ENCODE peak calls at places on chromosomes 11 and 22, in four cellular contexts. One of them, this sample, is unnamed.
A peak's percentile ranks its signal among the peaks of the same experiment; 100 is the strongest.

GRCh38 chr22:28976588-28976987 is 85.0 kb downstream of the C22orf31 start:
- DNase-seq in AG04450: peak; percentile 36
- DNase-seq in ovary: no peak
- DNase-seq in neural progenitor cell: no peak
- DNase-seq in this sample: no peak

GRCh38 chr11:28759311-28759710 is 651.1 kb downstream of the METTL15 start:
- DNase-seq in AG04450: no peak
- DNase-seq in ovary: no peak
- DNase-seq in neural progenitor cell: no peak
- DNase-seq in this sample: no peak

GRCh38 chr11:93741882-93742226 is 382 bp downstream of the C11orf54 start:
- DNase-seq in ovary: no peak
- DNase-seq in neural progenitor cell: peak; percentile 41
- DNase-seq in AG04450: no peak
- DNase-seq in this sample: peak; percentile 74

GRCh38 chr22:24685804-24686203 is 82.8 kb downstream of the GGT1 start:
- DNase-seq in ovary: peak; percentile 66
- DNase-seq in neural progenitor cell: peak; percentile 45
- DNase-seq in AG04450: no peak
- DNase-seq in this sample: no peak

GRCh38 chr11:8671242-8671641 is 11.2 kb downstream of the TRIM66 start:
- DNase-seq in ovary: peak; percentile 41
- DNase-seq in AG04450: peak; percentile 86
- DNase-seq in neural progenitor cell: peak; percentile 97
- DNase-seq in this sample: no peak

GRCh38 chr11:75319035-75319877 is 32.2 kb downstream of the ARRB1 start:
- DNase-seq in AG04450: no peak
- DNase-seq in neural progenitor cell: no peak
- DNase-seq in ovary: no peak
- DNase-seq in this sample: no peak

GRCh38 chr22:40687706-40688105 is 8.4 kb downstream of the MCHR1 start:
- DNase-seq in ovary: no peak
- DNase-seq in AG04450: no peak
- DNase-seq in neural progenitor cell: no peak
- DNase-seq in this sample: no peak

GRCh38 chr22:49487950-49488349 is 339.7 kb downstream of the BRD1 start:
- DNase-seq in neural progenitor cell: no peak
- DNase-seq in ovary: no peak
- DNase-seq in AG04450: no peak
- DNase-seq in this sample: no peak

GRCh38 chr11:114201219-114201618 is 95.0 kb upstream of the NNMT start:
- DNase-seq in ovary: no peak
- DNase-seq in AG04450: no peak
- DNase-seq in neural progenitor cell: no peak
- DNase-seq in this sample: no peak

GRCh38 chr11:64568584-64569140 is 22.4 kb upstream of the SLC22A12 start:
- DNase-seq in neural progenitor cell: no peak
- DNase-seq in ovary: peak; percentile 23
- DNase-seq in AG04450: no peak
- DNase-seq in this sample: no peak

GRCh38 chr11:2387266-2387982 is 10.3 kb downstream of the CD81 start:
- DNase-seq in AG04450: no peak
- DNase-seq in ovary: no peak
- DNase-seq in neural progenitor cell: peak; percentile 32
- DNase-seq in this sample: peak; percentile 34

GRCh38 chr11:13984616-13985474 is 22.3 kb downstream of the SPON1 start:
- DNase-seq in AG04450: peak; percentile 81
- DNase-seq in neural progenitor cell: no peak
- DNase-seq in ovary: no peak
- DNase-seq in this sample: no peak

GRCh38 chr22:32203181-32204105 is 1.4 kb downstream of the RFPL2 start:
- DNase-seq in ovary: no peak
- DNase-seq in neural progenitor cell: no peak
- DNase-seq in AG04450: no peak
- DNase-seq in this sample: no peak

GRCh38 chr11:69319255-69320106 is 25.5 kb downstream of the MYEOV start:
- DNase-seq in AG04450: no peak
- DNase-seq in ovary: no peak
- DNase-seq in neural progenitor cell: no peak
- DNase-seq in this sample: no peak

GRCh38 chr11:27392715-27393114 is 29.7 kb upstream of the CCDC34 start:
- DNase-seq in ovary: no peak
- DNase-seq in neural progenitor cell: peak; percentile 72
- DNase-seq in AG04450: peak; percentile 60
- DNase-seq in this sample: peak; percentile 37

GRCh38 chr11:398826-399225 is 4.8 kb downstream of the PKP3 start:
- DNase-seq in AG04450: no peak
- DNase-seq in ovary: no peak
- DNase-seq in neural progenitor cell: no peak
- DNase-seq in this sample: no peak

GRCh38 chr22:22574361-22574760 is 15.3 kb upstream of the PRAME start:
- DNase-seq in neural progenitor cell: no peak
- DNase-seq in ovary: no peak
- DNase-seq in AG04450: no peak
- DNase-seq in this sample: no peak

GRCh38 chr22:22578702-22579424 is 19.8 kb upstream of the PRAME start:
- DNase-seq in ovary: no peak
- DNase-seq in neural progenitor cell: no peak
- DNase-seq in AG04450: no peak
- DNase-seq in this sample: peak; percentile 40

GRCh38 chr22:22579869-22580604 is 21.0 kb upstream of the PRAME start:
- DNase-seq in neural progenitor cell: no peak
- DNase-seq in ovary: no peak
- DNase-seq in AG04450: no peak
- DNase-seq in this sample: no peak

GRCh38 chr22:22576244-22576988 is 17.4 kb upstream of the PRAME start:
- DNase-seq in AG04450: no peak
- DNase-seq in neural progenitor cell: peak; percentile 81
- DNase-seq in ovary: peak; percentile 65
- DNase-seq in this sample: peak; percentile 82

GRCh38 chr22:22576989-22577427 is 17.9 kb upstream of the PRAME start:
- DNase-seq in AG04450: no peak
- DNase-seq in ovary: no peak
- DNase-seq in neural progenitor cell: no peak
- DNase-seq in this sample: no peak
- H3K4me3 ChIP-seq in AG04450: no peak overlapping the region
- H3K4me3 ChIP-seq in ovary: no peak overlapping the region
- H3K4me3 ChIP-seq in neural progenitor cell: no peak overlapping the region
- H3K4me3 ChIP-seq in this sample: no peak overlapping the region

GRCh38 chr11:118152552-118153471 is at the start of gene SCN4B:
- DNase-seq in ovary: peak; percentile 78
- DNase-seq in AG04450: peak; percentile 6
- DNase-seq in neural progenitor cell: peak; percentile 93
- DNase-seq in this sample: peak; percentile 21
- H3K4me3 ChIP-seq in ovary: peak within 1 kb of the TSS; percentile 45
- H3K4me3 ChIP-seq in AG04450: peak within 1 kb of the TSS; percentile 46
- H3K4me3 ChIP-seq in neural progenitor cell: peak within 1 kb of the TSS; percentile 83
- H3K4me3 ChIP-seq in this sample: peak within 1 kb of the TSS; percentile 43

GRCh38 chr11:130180896-130181294 is 21.3 kb downstream of the ST14 start:
- DNase-seq in AG04450: no peak
- DNase-seq in ovary: no peak
- DNase-seq in neural progenitor cell: no peak
- DNase-seq in this sample: no peak
- H3K4me3 ChIP-seq in AG04450: no peak overlapping the region
- H3K4me3 ChIP-seq in ovary: no peak overlapping the region
- H3K4me3 ChIP-seq in neural progenitor cell: no peak overlapping the region
- H3K4me3 ChIP-seq in this sample: no peak overlapping the region

GRCh38 chr22:37803636-37804371 is 3.9 kb upstream of the GCAT start:
- DNase-seq in neural progenitor cell: peak; percentile 58
- DNase-seq in ovary: peak; percentile 54
- DNase-seq in AG04450: no peak
- DNase-seq in this sample: no peak
- H3K4me3 ChIP-seq in neural progenitor cell: peak overlapping the region; percentile 81
- H3K4me3 ChIP-seq in ovary: no peak overlapping the region
- H3K4me3 ChIP-seq in AG04450: no peak overlapping the region
- H3K4me3 ChIP-seq in this sample: peak overlapping the region; percentile 69

GRCh38 chr22:38320605-38321402 is 3.6 kb upstream of the CSNK1E start:
- DNase-seq in AG04450: no peak
- DNase-seq in ovary: peak; percentile 33
- DNase-seq in neural progenitor cell: no peak
- DNase-seq in this sample: no peak

GRCh38 chr22:38317995-38318715 is 922 bp upstream of the CSNK1E start:
- DNase-seq in ovary: peak; percentile 67
- DNase-seq in neural progenitor cell: peak; percentile 34
- DNase-seq in AG04450: peak; percentile 52
- DNase-seq in this sample: peak; percentile 94

GRCh38 chr22:38317237-38317994 is at the start of gene CSNK1E:
- DNase-seq in neural progenitor cell: peak; percentile 92
- DNase-seq in AG04450: no peak
- DNase-seq in ovary: peak; percentile 89
- DNase-seq in this sample: peak; percentile 69

GRCh38 chr22:38316340-38317236 is 645 bp downstream of the CSNK1E start:
- DNase-seq in neural progenitor cell: peak; percentile 70
- DNase-seq in AG04450: no peak
- DNase-seq in ovary: peak; percentile 86
- DNase-seq in this sample: peak; percentile 48

DNA sequence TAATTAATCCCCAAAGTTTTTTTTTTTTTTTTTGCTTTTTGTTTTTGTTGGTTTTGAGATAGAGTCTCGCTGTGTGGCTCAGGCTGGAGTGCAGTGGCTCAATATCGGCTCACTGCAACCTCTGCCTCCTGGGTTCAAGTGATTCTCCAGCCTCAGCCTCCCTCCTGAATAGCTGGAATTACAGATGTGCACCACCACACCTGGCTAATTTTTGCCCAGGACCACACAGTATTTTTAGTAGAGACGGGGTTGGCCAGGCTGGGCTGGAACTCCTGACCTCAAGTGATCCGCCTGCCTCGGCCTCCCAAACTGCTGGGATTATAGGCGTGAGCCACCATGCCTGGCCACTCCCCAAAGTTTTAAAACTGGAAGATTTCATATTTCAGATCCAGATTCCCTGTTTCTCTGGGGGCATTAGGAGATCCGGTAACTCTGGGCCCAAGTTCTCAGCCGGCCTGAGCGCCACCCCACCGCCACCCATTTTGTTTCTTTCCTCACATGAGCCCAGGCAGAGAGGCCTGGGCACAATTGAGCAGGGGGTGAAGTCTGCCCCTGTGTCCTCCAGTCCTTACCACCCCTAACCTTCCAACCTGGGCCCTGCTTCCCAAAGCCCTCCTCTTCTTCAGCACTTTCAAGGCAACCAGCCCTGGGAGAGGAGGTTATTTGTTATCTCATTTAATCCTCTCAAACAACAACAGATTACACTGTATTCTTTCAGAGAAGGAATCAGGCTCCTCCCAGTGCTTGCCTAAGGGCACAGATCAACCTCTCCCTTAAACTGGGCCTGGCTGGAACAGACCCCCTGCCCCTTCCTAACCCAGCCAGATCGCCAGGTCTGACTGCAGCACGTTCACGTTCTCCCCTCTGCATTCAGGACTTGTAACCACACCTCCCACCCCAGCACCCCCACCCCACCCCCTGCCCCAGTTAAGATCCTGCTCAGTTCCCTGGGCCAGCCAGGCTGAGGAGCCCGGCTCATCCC is 1.9 kb upstream of the CSNK1E start:
- DNase-seq in ovary: peak; percentile 37
- DNase-seq in AG04450: no peak
- DNase-seq in neural progenitor cell: peak; percentile 58
- DNase-seq in this sample: no peak
- H3K4me3 ChIP-seq in ovary: no peak overlapping the region
- H3K4me3 ChIP-seq in AG04450: no peak overlapping the region
- H3K4me3 ChIP-seq in neural progenitor cell: no peak overlapping the region
- H3K4me3 ChIP-seq in this sample: peak overlapping the region; percentile 86

GRCh38 chr11:118343248-118343647 is 743 bp upstream of the CD3D start:
- DNase-seq in neural progenitor cell: no peak
- DNase-seq in ovary: no peak
- DNase-seq in AG04450: no peak
- DNase-seq in this sample: no peak
- H3K4me3 ChIP-seq in neural progenitor cell: no peak overlapping the region
- H3K4me3 ChIP-seq in ovary: no peak overlapping the region
- H3K4me3 ChIP-seq in AG04450: no peak overlapping the region
- H3K4me3 ChIP-seq in this sample: no peak overlapping the region

GRCh38 chr22:42608481-42609361 is 6.0 kb downstream of the POLDIP3 start:
- DNase-seq in AG04450: peak; percentile 45
- DNase-seq in ovary: no peak
- DNase-seq in neural progenitor cell: peak; percentile 31
- DNase-seq in this sample: peak; percentile 71

GRCh38 chr22:42612336-42612735 is 2.3 kb downstream of the POLDIP3 start:
- DNase-seq in neural progenitor cell: no peak
- DNase-seq in AG04450: no peak
- DNase-seq in ovary: no peak
- DNase-seq in this sample: no peak

GRCh38 chr22:42611076-42611475 is 3.6 kb downstream of the POLDIP3 start:
- DNase-seq in AG04450: no peak
- DNase-seq in ovary: no peak
- DNase-seq in neural progenitor cell: no peak
- DNase-seq in this sample: no peak

GRCh38 chr22:42613869-42614268 is 814 bp downstream of the POLDIP3 start:
- DNase-seq in neural progenitor cell: no peak
- DNase-seq in ovary: no peak
- DNase-seq in AG04450: no peak
- DNase-seq in this sample: no peak

GRCh38 chr22:42610211-42610610 is 4.5 kb downstream of the POLDIP3 start:
- DNase-seq in neural progenitor cell: no peak
- DNase-seq in AG04450: no peak
- DNase-seq in ovary: peak; percentile 69
- DNase-seq in this sample: no peak
- H3K4me3 ChIP-seq in neural progenitor cell: no peak overlapping the region
- H3K4me3 ChIP-seq in AG04450: no peak overlapping the region
- H3K4me3 ChIP-seq in ovary: no peak overlapping the region
- H3K4me3 ChIP-seq in this sample: no peak overlapping the region

GRCh38 chr11:76665172-76665571 is 5.4 kb downstream of the LRRC32 start:
- DNase-seq in AG04450: no peak
- DNase-seq in neural progenitor cell: no peak
- DNase-seq in ovary: peak; percentile 17
- DNase-seq in this sample: no peak

GRCh38 chr11:76666830-76667229 is 3.7 kb downstream of the LRRC32 start:
- DNase-seq in AG04450: no peak
- DNase-seq in neural progenitor cell: no peak
- DNase-seq in ovary: peak; percentile 7
- DNase-seq in this sample: no peak

GRCh38 chr11:76665921-76666351 is 4.6 kb downstream of the LRRC32 start:
- DNase-seq in AG04450: no peak
- DNase-seq in neural progenitor cell: no peak
- DNase-seq in ovary: peak; percentile 39
- DNase-seq in this sample: no peak

GRCh38 chr11:76667271-76667818 is 3.2 kb downstream of the LRRC32 start:
- DNase-seq in AG04450: no peak
- DNase-seq in neural progenitor cell: no peak
- DNase-seq in ovary: peak; percentile 27
- DNase-seq in this sample: no peak

DNA sequence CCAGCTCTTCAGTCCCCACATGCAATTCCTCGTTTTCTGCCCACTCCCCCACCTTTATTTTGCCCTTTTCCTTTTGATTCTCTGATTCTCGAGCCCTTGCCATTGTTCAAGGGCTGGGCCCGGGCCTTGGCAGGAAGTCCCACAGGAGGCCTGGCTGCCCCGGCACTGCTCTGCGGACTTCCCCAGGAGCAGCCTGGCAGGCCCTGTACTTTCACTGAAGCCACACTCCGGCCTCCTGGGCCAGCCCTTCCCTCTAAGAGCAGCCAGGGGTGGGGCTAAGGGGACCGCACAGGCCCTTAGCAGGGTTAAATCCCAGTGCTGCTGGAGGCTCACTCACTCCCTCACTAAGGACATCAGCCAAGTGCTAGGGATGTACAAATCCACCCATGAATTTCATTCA is 4.1 kb downstream of the LRRC32 start:
- DNase-seq in neural progenitor cell: peak; percentile 74
- DNase-seq in ovary: peak; percentile 66
- DNase-seq in AG04450: no peak
- DNase-seq in this sample: no peak
- H3K4me3 ChIP-seq in neural progenitor cell: no peak overlapping the region
- H3K4me3 ChIP-seq in ovary: no peak overlapping the region
- H3K4me3 ChIP-seq in AG04450: no peak overlapping the region
- H3K4me3 ChIP-seq in this sample: no peak overlapping the region

This sample was measured in SJCRH30.